ENCODE peak calls at places on chromosomes 2 and 18, in six cellular contexts. E is mesenchymal stem cell, X is trophoblast cell, O is H1, L is IMR-90, W is mesendoderm. Z is an unnamed sample.

GRCh38 chr2:227407601-227408089 is 19.9 kb upstream of the SCYGR1 start:
- DNase-seq in W (peak; percentile 39), L (no peak), E (no peak), O (no peak), X (peak; percentile 85), Z (no peak)

GRCh38 chr2:190846746-190847145 is 33.9 kb upstream of the GLS start:
- DNase-seq in W (no peak), E (no peak), X (no peak), O (no peak), L (no peak), Z (no peak)

GRCh38 chr2:44285237-44285636 is 10.0 kb downstream of the SLC3A1 start:
- DNase-seq in W (no peak), L (no peak), O (no peak), E (no peak), X (no peak), Z (no peak)

GRCh38 chr2:11678306-11678960 is 8.4 kb upstream of the NTSR2 start:
- DNase-seq in E (no peak), O (no peak), W (no peak), L (no peak), X (no peak), Z (no peak)

GRCh38 chr2:176079851-176080539 is 3.8 kb downstream of the EVX2 start:
- DNase-seq in X (peak; percentile 45), L (peak; percentile 30), W (peak; percentile 84), O (peak; percentile 92), E (no peak), Z (no peak)

GRCh38 chr2:54704688-54705605 is 18.5 kb upstream of the EML6 start:
- DNase-seq in L (peak; percentile 77), O (no peak), E (peak; percentile 75), W (peak; percentile 68), X (no peak), Z (no peak)

GRCh38 chr18:3037423-3037915 is 24.5 kb upstream of the LPIN2 start:
- DNase-seq in X (peak; percentile 79), E (peak; percentile 94), O (no peak), W (peak; percentile 43), L (peak; percentile 90), Z (no peak)

GRCh38 chr2:224208034-224208433 is 168.9 kb upstream of the SERPINE2 start:
- DNase-seq in X (no peak), E (no peak), O (no peak), L (no peak), W (no peak), Z (no peak)

GRCh38 chr2:119960821-119961220 is 52.1 kb upstream of the EPB41L5 start:
- DNase-seq in O (no peak), X (no peak), L (peak; percentile 82), W (no peak), E (peak; percentile 53), Z (no peak)

GRCh38 chr2:102803041-102803896 is 41.4 kb downstream of the TMEM182 start:
- DNase-seq in L (no peak), X (no peak), O (no peak), E (no peak), W (no peak), Z (no peak)

GRCh38 chr2:53509827-53510785 is 257.5 kb upstream of the CHAC2 start:
- DNase-seq in E (no peak), O (no peak), L (no peak), W (peak; percentile 60), X (no peak), Z (peak; percentile 71)

DNA sequence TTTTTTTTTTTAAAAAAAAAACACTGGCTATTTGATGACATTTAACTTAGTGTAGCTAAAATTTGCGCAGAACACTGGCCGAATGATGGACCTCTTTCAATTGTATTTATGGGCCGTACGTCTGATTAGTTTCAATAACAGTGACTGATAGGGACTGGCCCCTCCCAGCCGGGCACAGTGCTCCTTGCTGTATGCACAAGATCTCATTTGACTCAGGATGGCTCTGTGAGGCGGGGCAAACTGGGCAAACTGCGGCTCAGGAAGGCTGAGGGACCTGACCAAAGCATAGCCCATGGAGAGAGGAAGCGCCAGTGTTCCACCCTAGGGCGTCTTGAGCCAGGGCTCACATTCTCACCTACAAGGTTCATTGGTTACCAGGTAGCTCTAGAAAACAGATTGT is 21.2 kb downstream of the TRAF3IP1 start:
- DNase-seq in O (no peak), E (no peak), L (no peak), X (no peak), W (no peak), Z (no peak)
- H3K4me1 ChIP-seq in O (no peaks in the 10 kb centered on the region), E (peaks cover 7% of the 10 kb centered on the region), L (no peaks in the 10 kb centered on the region), X (no peaks in the 10 kb centered on the region), W (no peaks in the 10 kb centered on the region), Z (no peaks in the 10 kb centered on the region)

GRCh38 chr18:62716679-62717058 is 1.3 kb downstream of the PHLPP1 start:
- DNase-seq in O (peak; percentile 73), W (peak; percentile 79), X (peak; percentile 46), E (peak; percentile 66), L (no peak), Z (peak; percentile 38)

GRCh38 chr18:62717059-62717849 is 1.9 kb downstream of the PHLPP1 start:
- DNase-seq in L (peak; percentile 71), W (peak; percentile 79), E (peak; percentile 74), O (no peak), X (peak; percentile 92), Z (no peak)

GRCh38 chr18:62717850-62718229 is 2.5 kb downstream of the PHLPP1 start:
- DNase-seq in O (no peak), W (peak; percentile 30), L (peak; percentile 26), X (no peak), E (peak; percentile 53), Z (no peak)

GRCh38 chr18:62720048-62720447 is 4.7 kb downstream of the PHLPP1 start:
- DNase-seq in E (no peak), O (no peak), W (no peak), X (no peak), L (no peak), Z (no peak)

GRCh38 chr18:62718268-62718800 is 3.0 kb downstream of the PHLPP1 start:
- DNase-seq in W (no peak), O (no peak), E (no peak), X (no peak), L (no peak), Z (no peak)
- H3K4me3 ChIP-seq in W (no peak overlapping the region), O (peak overlapping the region; percentile 81), E (no peak overlapping the region), X (no peak overlapping the region), L (no peak overlapping the region), Z (peak overlapping the region; percentile 94)

DNA sequence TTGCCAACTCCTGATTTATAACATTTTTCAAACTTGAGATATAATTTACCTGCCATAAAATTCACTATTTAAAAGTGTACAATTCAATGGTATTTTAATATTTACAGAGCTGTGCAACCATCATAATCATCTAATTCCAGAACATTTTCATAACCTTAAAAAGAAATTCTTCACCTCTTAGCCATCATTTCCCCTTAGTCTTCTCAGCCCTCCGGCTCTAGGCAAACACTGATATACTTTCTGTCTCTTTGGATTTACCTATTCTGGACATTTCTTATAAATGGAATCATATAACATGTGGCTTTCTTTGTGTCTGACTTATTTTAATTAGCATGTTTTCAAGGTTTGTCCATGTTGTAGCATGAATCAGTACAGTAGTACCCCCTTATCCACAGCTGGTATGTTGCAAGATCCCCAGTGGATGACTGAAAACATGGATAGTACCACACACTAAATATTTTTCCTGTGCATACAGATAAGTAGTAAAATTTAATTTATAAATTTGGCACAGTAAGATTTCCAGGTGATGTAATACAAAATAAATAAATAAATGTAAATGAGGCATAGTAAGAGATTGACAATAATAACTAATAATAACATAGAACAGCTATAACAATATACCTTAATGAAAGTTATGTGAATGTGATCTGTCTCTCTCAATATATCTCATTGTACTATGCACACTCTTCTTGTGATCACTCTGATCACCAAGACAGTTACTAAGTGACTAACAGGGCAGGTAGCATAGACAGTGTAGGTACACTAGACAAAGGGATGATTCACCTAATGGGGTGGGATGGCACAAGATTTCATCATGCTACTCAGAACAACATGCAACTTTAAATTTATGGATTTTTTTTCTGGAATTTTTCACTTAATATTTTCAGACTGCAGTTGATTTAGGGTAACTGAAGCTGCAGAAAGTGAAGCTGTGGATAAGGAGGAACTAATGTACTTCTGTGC is 73.1 kb downstream of the RAB3GAP1 start:
- DNase-seq in X (no peak), O (no peak), E (no peak), L (peak; percentile 17), W (peak; percentile 5), Z (no peak)
- H3K23ac ChIP-seq in X (no peak overlapping the region), O (no peak overlapping the region), E (no peak overlapping the region), L (no peak overlapping the region), W (no peak overlapping the region), Z (no peak overlapping the region)

DNA sequence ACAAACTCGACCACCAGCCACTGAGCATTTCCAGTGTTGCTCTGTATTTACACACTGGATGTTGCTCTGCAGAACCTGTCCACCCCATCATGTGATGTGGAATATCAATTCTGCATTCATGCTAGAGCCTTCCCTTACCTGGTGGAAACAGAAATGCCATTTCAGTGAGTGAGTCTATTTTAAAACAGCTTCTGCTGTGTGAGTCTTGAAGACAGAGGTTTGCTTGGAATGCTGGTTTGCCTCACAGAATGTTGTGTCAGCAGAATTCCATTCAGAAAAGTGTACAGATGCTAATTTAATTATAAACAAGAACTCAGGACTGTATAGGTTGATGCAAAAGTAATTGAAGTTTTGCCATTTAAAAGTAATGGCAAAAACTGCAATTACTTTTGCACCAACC is 118.3 kb downstream of the MAP3K20 start:
- DNase-seq in X (peak; percentile 54), E (peak; percentile 49), W (peak; percentile 65), O (no peak), L (peak; percentile 53), Z (no peak)
- H3K4me1 ChIP-seq in X (peaks cover 2% of the 10 kb centered on the region), E (peaks cover 4% of the 10 kb centered on the region), W (peaks cover 21% of the 10 kb centered on the region), O (peaks cover 7% of the 10 kb centered on the region), L (peaks cover 16% of the 10 kb centered on the region), Z (peaks cover 6% of the 10 kb centered on the region)

GRCh38 chr2:1743396-1744150 is 742 bp downstream of the PXDN start:
- DNase-seq in L (peak; percentile 56), X (no peak), E (peak; percentile 66), O (peak; percentile 71), W (peak; percentile 71), Z (no peak)

GRCh38 chr2:1744151-1744445 is 217 bp downstream of the PXDN start:
- DNase-seq in L (no peak), W (no peak), O (peak; percentile 79), E (no peak), X (no peak), Z (peak; percentile 61)

GRCh38 chr2:1745171-1746023 is 1.1 kb upstream of the PXDN start:
- DNase-seq in O (peak; percentile 48), L (no peak), E (no peak), X (no peak), W (no peak), Z (no peak)

GRCh38 chr2:1742680-1743395 is 1.5 kb downstream of the PXDN start:
- DNase-seq in E (peak; percentile 92), L (peak; percentile 90), W (peak; percentile 91), X (peak; percentile 95), O (peak; percentile 83), Z (peak; percentile 65)

GRCh38 chr2:1744446-1745170 is at the start of gene PXDN:
- DNase-seq in W (peak; percentile 74), E (peak; percentile 78), X (no peak), L (peak; percentile 65), O (no peak), Z (peak; percentile 58)
- H3K4me3 ChIP-seq in W (peak within 1 kb of the TSS; percentile 74), E (peak within 1 kb of the TSS; percentile 92), X (peak within 1 kb of the TSS; percentile 89), L (peak within 1 kb of the TSS; percentile 52), O (peak within 1 kb of the TSS; percentile 94), Z (peak within 1 kb of the TSS; percentile 65)

Z was measured in neuronal stem cell.